ENCODE peak calls at places on chromosomes 1 and 21, in six cellular contexts. W is stimulated activated CD4-positive, alpha-beta T cell treated with anti-CD3 and anti-CD28 coated beads, Interleukin-2, amount 100 ng/mL, for 24 hours; C is LoVo; E is SW480; V is 8988T; P is IMR-90. A is an unnamed sample.
A peak's percentile ranks its signal among the peaks of the same experiment; 100 is the strongest.

GRCh38 chr1:110465814-110466380 is 14.9 kb downstream of the PROK1 start:
- DNase-seq in W (no peak), C (no peak), E (no peak), V (no peak), P (no peak), A (no peak)

GRCh38 chr1:1431006-1431844 is 4.3 kb upstream of the VWA1 start:
- DNase-seq in W (no peak), C (no peak), E (no peak), V (peak; percentile 30), P (no peak), A (no peak)

GRCh38 chr1:145545055-145545454 is 62.7 kb upstream of the GPR89A start:
- DNase-seq in W (no peak), C (no peak), E (no peak), V (no peak), P (peak; percentile 12), A (no peak)

GRCh38 chr1:239742416-239743109 is 349.1 kb upstream of the FMN2 start:
- DNase-seq in W (no peak), C (no peak), E (no peak), V (no peak), P (no peak), A (no peak)

GRCh38 chr1:29310616-29311180 is 74.4 kb downstream of the PTPRU start:
- DNase-seq in W (no peak), C (no peak), E (no peak), V (no peak), P (no peak), A (no peak)

GRCh38 chr21:41152149-41152548 is 15.8 kb upstream of the BACE2 start:
- DNase-seq in W (no peak), C (no peak), E (no peak), V (no peak), P (no peak), A (no peak)

GRCh38 chr1:200731654-200732332 is 6.9 kb upstream of the CAMSAP2 start:
- DNase-seq in W (no peak), C (no peak), E (no peak), V (no peak), P (no peak), A (no peak)

GRCh38 chr1:213171711-213172110 is 120.7 kb downstream of the RPS6KC1 start:
- DNase-seq in W (no peak), C (no peak), E (no peak), V (no peak), P (no peak), A (no peak)

GRCh38 chr1:91877574-91878208 is 8.3 kb downstream of the TGFBR3 start:
- DNase-seq in W (no peak), C (no peak), E (no peak), V (no peak), P (peak; percentile 46), A (no peak)

GRCh38 chr1:116033322-116033721 is 57.0 kb downstream of the SLC22A15 start:
- DNase-seq in W (no peak), C (no peak), E (no peak), V (no peak), P (no peak), A (no peak)

GRCh38 chr1:145849356-145850165 is 4.1 kb downstream of the NUDT17 start:
- DNase-seq in W (no peak), C (no peak), E (peak; percentile 48), V (no peak), P (peak; percentile 66), A (no peak)

GRCh38 chr21:16116798-16117197 is 387.0 kb downstream of the USP25 start:
- DNase-seq in W (no peak), C (no peak), E (no peak), V (no peak), P (peak; percentile 77), A (no peak)

GRCh38 chr1:169546087-169546995 is 39.9 kb downstream of the F5 start:
- DNase-seq in W (peak; percentile 30), C (peak; percentile 66), E (peak; percentile 64), V (no peak), P (peak; percentile 79), A (peak; percentile 73)

GRCh38 chr1:220924331-220924730 is 45.1 kb downstream of the HLX start:
- DNase-seq in W (no peak), C (no peak), E (no peak), V (no peak), P (no peak), A (no peak)

GRCh38 chr1:53410100-53410541 is 49.1 kb upstream of the DMRTB1 start:
- DNase-seq in W (no peak), C (no peak), E (no peak), V (no peak), P (peak; percentile 47), A (peak; percentile 35)

GRCh38 chr1:168119750-168120149 is 17.0 kb downstream of the GPR161 start:
- DNase-seq in W (no peak), C (no peak), E (no peak), V (no peak), P (no peak), A (no peak)

A was measured in SK-N-DZ.